ENCODE peak calls at places on chromosome 17, in four cellular contexts. I, A, O and F are unnamed samples.

GRCh38 chr17:80847506-80848230 is 144.0 kb upstream of the CHMP6 start:
- DNase-seq in O (no peak), A (peak; percentile 55), I (no peak), F (no peak)

GRCh38 chr17:2898255-2898926 is 102.2 kb downstream of the RAP1GAP2 start:
- DNase-seq in O (no peak), A (no peak), I (no peak), F (no peak)

GRCh38 chr17:58756246-58757161 is 850 bp downstream of the PPM1E start:
- DNase-seq in I (no peak), O (no peak), A (peak; percentile 28), F (peak; percentile 40)

GRCh38 chr17:40621558-40621957 is 26.1 kb downstream of the SMARCE1 start:
- DNase-seq in I (no peak), A (no peak), O (no peak), F (no peak)

GRCh38 chr17:81027038-81027437 is 7.9 kb upstream of the BAIAP2 start:
- DNase-seq in I (no peak), O (no peak), A (no peak), F (no peak)

GRCh38 chr17:78862073-78863023 is 21.7 kb upstream of the USP36 start:
- DNase-seq in A (peak; percentile 78), O (peak; percentile 62), I (no peak), F (no peak)

GRCh38 chr17:38892620-38893019 is 22.8 kb downstream of the LASP1 start:
- DNase-seq in A (no peak), O (no peak), I (no peak), F (no peak)

GRCh38 chr17:79960788-79961522 is 74.7 kb downstream of the TBC1D16 start:
- DNase-seq in O (no peak), I (no peak), A (no peak), F (no peak)

GRCh38 chr17:30292490-30292858 is 730 bp upstream of the BLMH start:
- DNase-seq in A (no peak), O (no peak), I (no peak), F (no peak)

GRCh38 chr17:17546399-17547185 is 44.9 kb downstream of the PEMT start:
- DNase-seq in I (no peak), O (no peak), A (no peak), F (no peak)

GRCh38 chr17:79792984-79793923 is 3.6 kb downstream of the CBX8 start:
- DNase-seq in I (no peak), A (no peak), O (no peak), F (peak; percentile 44)

GRCh38 chr17:75614006-75614405 is 19.2 kb upstream of the SMIM5 start:
- DNase-seq in I (no peak), O (no peak), A (peak; percentile 71), F (peak; percentile 65)

GRCh38 chr17:39671651-39672521 is 3.6 kb downstream of the PNMT start:
- DNase-seq in A (peak; percentile 78), I (no peak), O (peak; percentile 67), F (peak; percentile 80)

GRCh38 chr17:45895304-45895968 is 1.1 kb downstream of the MAPT start:
- DNase-seq in A (no peak), O (no peak), I (no peak), F (peak; percentile 38)

GRCh38 chr17:45895969-45896793 is 1.8 kb downstream of the MAPT start:
- DNase-seq in I (no peak), O (no peak), A (no peak), F (peak; percentile 29)

GRCh38 chr17:45893725-45894021 is 681 bp upstream of the MAPT start:
- DNase-seq in A (no peak), O (no peak), I (no peak), F (no peak)

GRCh38 chr17:45896803-45897693 is 2.7 kb downstream of the MAPT start:
- DNase-seq in O (no peak), A (no peak), I (no peak), F (peak; percentile 54)

DNA sequence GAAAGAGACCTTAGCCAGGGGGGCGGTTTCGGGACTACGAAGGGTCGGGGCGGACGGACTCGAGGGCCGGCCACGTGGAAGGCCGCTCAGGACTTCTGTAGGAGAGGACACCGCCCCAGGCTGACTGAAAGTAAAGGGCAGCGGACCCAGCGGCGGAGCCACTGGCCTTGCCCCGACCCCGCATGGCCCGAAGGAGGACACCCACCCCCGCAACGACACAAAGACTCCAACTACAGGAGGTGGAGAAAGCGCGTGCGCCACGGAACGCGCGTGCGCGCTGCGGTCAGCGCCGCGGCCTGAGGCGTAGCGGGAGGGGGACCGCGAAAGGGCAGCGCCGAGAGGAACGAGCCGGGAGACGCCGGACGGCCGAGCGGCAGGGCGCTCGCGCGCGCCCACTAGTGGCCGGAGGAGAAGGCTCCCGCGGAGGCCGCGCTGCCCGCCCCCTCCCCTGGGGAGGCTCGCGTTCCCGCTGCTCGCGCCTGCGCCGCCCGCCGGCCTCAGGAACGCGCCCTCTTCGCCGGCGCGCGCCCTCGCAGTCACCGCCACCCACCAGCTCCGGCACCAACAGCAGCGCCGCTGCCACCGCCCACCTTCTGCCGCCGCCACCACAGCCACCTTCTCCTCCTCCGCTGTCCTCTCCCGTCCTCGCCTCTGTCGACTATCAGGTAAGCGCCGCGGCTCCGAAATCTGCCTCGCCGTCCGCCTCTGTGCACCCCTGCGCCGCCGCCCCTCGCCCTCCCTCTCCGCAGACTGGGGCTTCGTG is at the start of gene MAPT:
- DNase-seq in A (peak; percentile 96), I (peak; percentile 24), O (peak; percentile 83), F (peak; percentile 89)
- TF ChIP-seq MAX in A (peak; percentile 97), I (no peak), O (peak; percentile 90), F (peak; percentile 96)

GRCh38 chr17:42387221-42387657 is 1.0 kb downstream of the STAT3 start:
- DNase-seq in A (peak; percentile 27), O (peak; percentile 90), I (no peak), F (no peak)
- TF ChIP-seq TCF7 in A (no peak), O (peak; percentile 35), I (no peak), F (no peak)

GRCh38 chr17:43169561-43170139 is 1.4 kb upstream of the NBR1 start:
- DNase-seq in A (peak; percentile 30), O (peak; percentile 84), I (no peak), F (peak; percentile 36)
- TF ChIP-seq MAX in A (peak; percentile 64), O (peak; percentile 92), I (no peak), F (peak; percentile 11)

DNA sequence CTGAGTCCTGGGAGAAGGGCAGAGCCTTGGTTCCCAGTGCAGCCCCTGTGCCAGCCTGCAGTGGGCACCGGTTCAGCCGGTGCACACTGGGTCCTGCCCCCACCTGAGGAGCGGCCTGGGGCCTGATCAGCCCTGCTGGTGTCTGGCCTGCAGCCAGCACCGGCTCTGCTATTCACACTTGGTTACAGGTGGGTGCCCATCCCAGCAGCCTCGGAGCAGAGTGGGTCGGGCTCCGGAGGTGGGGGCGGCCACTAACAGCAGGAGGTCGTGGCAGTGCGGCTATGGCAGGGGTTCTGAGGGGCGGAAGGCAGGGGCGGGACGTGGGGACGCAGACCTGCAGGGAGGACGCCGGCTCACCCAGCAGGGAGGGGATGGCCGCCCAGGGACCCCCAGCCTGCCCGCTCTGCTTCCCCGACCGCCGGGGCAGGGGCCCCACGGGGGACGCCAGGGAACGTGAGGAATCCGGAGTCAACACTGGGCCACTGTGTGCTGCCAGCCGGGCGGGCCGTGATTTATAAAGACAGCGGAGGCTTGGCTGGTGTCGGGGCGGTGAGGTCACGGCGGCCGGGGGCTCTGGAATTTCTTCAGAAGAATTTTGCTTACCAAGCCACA is 20.3 kb downstream of the METRNL start:
- DNase-seq in O (no peak), I (no peak), A (no peak), F (no peak)
- TF ChIP-seq TCF7 in O (no peak), I (no peak), A (no peak), F (no peak)